ENCODE peak calls at places on chromosomes 1 and 21, in four cellular contexts. X is AG10803, R is suprapubic skin, Q is NCI-H345. S is an unnamed sample.

GRCh38 chr1:240091614-240092300 is at the start of gene FMN2:
- DNase-seq in X (peak; percentile 70), R (no peak), Q (peak; percentile 86), S (peak; percentile 12)

GRCh38 chr21:44392916-44393315 is 39.5 kb downstream of the TRPM2 start:
- DNase-seq in X (no peak), R (no peak), Q (no peak), S (no peak)

GRCh38 chr1:77036560-77036959 is 169.3 kb downstream of the ST6GALNAC5 start:
- DNase-seq in X (peak; percentile 35), R (no peak), Q (no peak), S (no peak)

GRCh38 chr1:229624906-229625871 is 733 bp downstream of the TAF5L start:
- DNase-seq in X (peak; percentile 54), R (no peak), Q (peak; percentile 69), S (peak; percentile 22)

GRCh38 chr1:181453541-181454201 is 29.6 kb upstream of the CACNA1E start:
- DNase-seq in X (no peak), R (no peak), Q (no peak), S (no peak)

GRCh38 chr1:224736619-224737352 is 120.7 kb downstream of the CNIH3 start:
- DNase-seq in X (peak; percentile 67), R (no peak), Q (no peak), S (no peak)

GRCh38 chr1:11151134-11151533 is 38.0 kb upstream of the ANGPTL7 start:
- DNase-seq in X (no peak), R (no peak), Q (no peak), S (no peak)

GRCh38 chr1:28374297-28374696 is 4.8 kb downstream of the PHACTR4 start:
- DNase-seq in X (peak; percentile 73), R (no peak), Q (no peak), S (no peak)

GRCh38 chr1:241499910-241500309 is 19.6 kb downstream of the FH start:
- DNase-seq in X (peak; percentile 55), R (no peak), Q (peak; percentile 12), S (peak; percentile 6)

GRCh38 chr1:39788758-39789570 is at the start of gene BMP8B:
- DNase-seq in X (no peak), R (no peak), Q (peak; percentile 79), S (peak; percentile 97)

GRCh38 chr1:100774370-100774769 is 54.8 kb downstream of the VCAM1 start:
- DNase-seq in X (no peak), R (no peak), Q (no peak), S (no peak)

GRCh38 chr21:45982256-45982757 is 737 bp downstream of the COL6A1 start:
- DNase-seq in X (no peak), R (peak; percentile 79), Q (no peak), S (no peak)

GRCh38 chr1:228154685-228155571 is 5.2 kb downstream of the GJC2 start:
- DNase-seq in X (no peak), R (no peak), Q (peak; percentile 72), S (no peak)

GRCh38 chr1:63569917-63570316 is 23.3 kb upstream of the PGM1 start:
- DNase-seq in X (no peak), R (no peak), Q (no peak), S (no peak)

GRCh38 chr1:42750041-42750440 is 10.0 kb upstream of the CLDN19 start:
- DNase-seq in X (no peak), R (no peak), Q (no peak), S (no peak)

GRCh38 chr1:16236495-16237342 is at the start of gene CPLANE2:
- DNase-seq in X (peak; percentile 89), R (peak; percentile 97), Q (peak; percentile 96), S (peak; percentile 68)

GRCh38 chr1:113031060-113031933 is 41.7 kb upstream of the LRIG2 start:
- DNase-seq in X (no peak), R (no peak), Q (no peak), S (no peak)

GRCh38 chr1:1324084-1324523 is 356 bp downstream of the INTS11 start:
- DNase-seq in X (no peak), R (no peak), Q (no peak), S (no peak)

GRCh38 chr1:8430476-8430875 is 112.6 kb downstream of the SLC45A1 start:
- DNase-seq in X (no peak), R (no peak), Q (no peak), S (no peak)

GRCh38 chr1:206049919-206050600 is 2.9 kb upstream of the RHEX start:
- DNase-seq in X (no peak), R (no peak), Q (no peak), S (no peak)

GRCh38 chr1:37020653-37021277 is 13.6 kb downstream of the GRIK3 start:
- DNase-seq in X (no peak), R (no peak), Q (no peak), S (no peak)

GRCh38 chr1:31381394-31382287 is 8.8 kb upstream of the FABP3 start:
- DNase-seq in X (peak; percentile 50), R (no peak), Q (no peak), S (no peak)

GRCh38 chr1:15400627-15401026 is 9.1 kb upstream of the EFHD2 start:
- DNase-seq in X (no peak), R (no peak), Q (peak; percentile 95), S (peak; percentile 6)

GRCh38 chr21:45923146-45923545 is 58.4 kb upstream of the COL6A1 start:
- DNase-seq in X (peak; percentile 77), R (no peak), Q (no peak), S (no peak)

GRCh38 chr1:205434738-205435137 is 12.9 kb upstream of the LEMD1 start:
- DNase-seq in X (no peak), R (peak; percentile 34), Q (peak; percentile 10), S (peak; percentile 77)

S was measured in NCI-H748 treated with DMSO at 0.1 percent for 48 hours.